ENCODE peak calls at places on chromosome 20, in nine cellular contexts. S is cardiac muscle cell, G is heart right ventricle, P is uterus, O is stomach, Q is heart left ventricle, L is H9, R is lower lobe of right lung, N is GM23338. X is an unnamed sample.
A peak's percentile ranks its signal among the peaks of the same experiment; 100 is the strongest.

GRCh38 chr20:44180814-44181213 is 6.2 kb downstream of the JPH2 start:
- DNase-seq in S (peak; percentile 44), G (peak; percentile 83), P (peak; percentile 87), O (no peak), Q (peak; percentile 89), L (no peak), R (no peak), N (peak; percentile 45), X (no peak)

GRCh38 chr20:50731930-50732690 is 730 bp downstream of the PARD6B start:
- DNase-seq in S (no peak), G (no peak), P (no peak), O (no peak), Q (no peak), L (peak; percentile 38), R (no peak), N (peak; percentile 61), X (no peak)

GRCh38 chr20:3199206-3199605 is 5.3 kb downstream of the DDRGK1 start:
- DNase-seq in S (no peak), G (no peak), P (no peak), O (no peak), Q (no peak), L (no peak), R (no peak), N (no peak), X (no peak)

GRCh38 chr20:44495257-44495656 is 19.6 kb downstream of the TTPAL start:
- DNase-seq in S (peak; percentile 73), G (no peak), P (no peak), O (no peak), Q (no peak), L (no peak), R (no peak), N (no peak), X (no peak)

GRCh38 chr20:57779401-57780003 is 69.7 kb upstream of the PMEPA1 start:
- DNase-seq in S (no peak), G (no peak), P (no peak), O (no peak), Q (no peak), L (no peak), R (no peak), N (peak; percentile 17), X (no peak)

GRCh38 chr20:17617212-17617867 is 47.5 kb downstream of the DSTN start:
- DNase-seq in S (peak; percentile 48), G (no peak), P (peak; percentile 72), O (peak; percentile 65), Q (peak; percentile 66), L (peak; percentile 77), R (peak; percentile 71), N (peak; percentile 86), X (no peak)

GRCh38 chr20:32470025-32470861 is 112.1 kb downstream of the ASXL1 start:
- DNase-seq in S (peak; percentile 90), G (peak; percentile 84), P (peak; percentile 71), O (no peak), Q (peak; percentile 72), L (peak; percentile 85), R (peak; percentile 77), N (peak; percentile 87), X (no peak)

GRCh38 chr20:40652426-40652825 is 36.6 kb downstream of the MAFB start:
- DNase-seq in S (peak; percentile 67), G (no peak), P (no peak), O (no peak), Q (no peak), L (no peak), R (no peak), N (no peak), X (no peak)

GRCh38 chr20:1815502-1816085 is 79.6 kb upstream of the SIRPA start:
- DNase-seq in S (no peak), G (no peak), P (no peak), O (no peak), Q (no peak), L (peak; percentile 4), R (no peak), N (no peak), X (no peak)

GRCh38 chr20:1816384-1817381 is 78.5 kb upstream of the SIRPA start:
- DNase-seq in S (peak; percentile 56), G (peak; percentile 56), P (no peak), O (no peak), Q (peak; percentile 48), L (peak; percentile 21), R (no peak), N (no peak), X (peak; percentile 65)

GRCh38 chr20:1811621-1812498 is 83.3 kb upstream of the SIRPA start:
- DNase-seq in S (no peak), G (no peak), P (no peak), O (no peak), Q (no peak), L (no peak), R (no peak), N (peak; percentile 56), X (no peak)

GRCh38 chr20:1813101-1813529 is 82.1 kb upstream of the SIRPA start:
- DNase-seq in S (peak; percentile 80), G (peak; percentile 75), P (peak; percentile 57), O (peak; percentile 60), Q (peak; percentile 79), L (no peak), R (no peak), N (no peak), X (no peak)

DNA sequence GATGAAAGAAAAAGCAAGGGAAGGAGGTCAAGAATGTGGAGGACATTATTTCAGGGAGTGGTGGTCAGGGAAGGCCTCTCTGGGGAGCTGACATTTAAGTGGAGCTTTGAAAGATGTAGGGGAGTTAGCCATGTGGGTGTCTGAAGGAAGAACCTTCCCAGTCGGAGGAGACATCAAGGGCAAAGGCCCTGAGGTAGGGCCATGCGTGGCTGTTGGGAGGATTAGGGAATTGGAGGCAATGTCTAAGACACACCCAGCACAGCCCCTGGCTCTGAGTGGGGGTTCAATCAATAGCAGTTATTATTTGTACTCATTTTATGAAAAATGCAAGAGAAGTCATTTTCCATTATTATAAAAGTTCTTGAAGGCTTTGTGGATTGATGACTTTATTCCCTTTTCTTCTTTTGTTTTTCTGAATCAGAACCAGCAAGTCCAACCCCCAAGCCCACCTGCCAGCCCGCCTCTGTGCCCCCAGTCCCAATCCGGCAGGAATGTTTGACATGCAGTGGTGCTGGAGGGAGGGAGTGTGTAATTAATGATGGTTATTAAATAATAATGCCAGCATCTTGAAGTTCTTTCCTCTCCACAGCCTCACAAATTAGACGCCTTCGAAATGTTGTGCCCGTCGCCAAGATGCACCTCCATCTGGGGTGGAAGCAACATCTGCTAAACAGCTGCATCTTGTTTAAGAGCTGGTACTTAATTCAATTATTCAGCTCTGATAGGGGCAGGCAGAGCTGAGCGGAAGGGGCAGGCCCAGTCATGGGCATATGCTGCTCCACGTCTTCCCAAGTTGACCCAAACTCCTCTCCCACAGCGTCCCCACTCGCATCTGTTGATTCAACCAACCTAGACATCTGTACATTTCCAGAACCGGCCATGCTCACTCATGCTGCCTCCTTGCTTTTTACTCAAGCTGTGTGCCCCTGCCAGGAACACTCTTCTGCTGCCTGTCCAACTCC is 81.3 kb upstream of the SIRPA start:
- DNase-seq in S (no peak), G (no peak), P (no peak), O (no peak), Q (no peak), L (no peak), R (no peak), N (no peak), X (no peak)
- H3K27ac ChIP-seq in S (no peak overlapping the region), G (peak overlapping the region; percentile 82), P (no peak overlapping the region), O (peak overlapping the region; percentile 44), Q (peak overlapping the region; percentile 63), L (no peak overlapping the region), R (no peak overlapping the region), N (no peak overlapping the region), X (peak overlapping the region; percentile 89)

GRCh38 chr20:63900373-63900772 is 5.4 kb downstream of the DNAJC5 start:
- DNase-seq in S (no peak), G (no peak), P (no peak), O (no peak), Q (no peak), L (no peak), R (no peak), N (no peak), X (no peak)
- H3K27ac ChIP-seq in S (no peak overlapping the region), G (no peak overlapping the region), P (no peak overlapping the region), O (no peak overlapping the region), Q (no peak overlapping the region), L (no peak overlapping the region), R (no peak overlapping the region), N (no peak overlapping the region), X (no peak overlapping the region)

GRCh38 chr20:49560646-49561045 is 7.3 kb downstream of the PTGIS start:
- DNase-seq in S (no peak), G (no peak), P (peak; percentile 39), O (peak; percentile 5), Q (no peak), L (no peak), R (no peak), N (no peak), X (no peak)

GRCh38 chr20:49562341-49563014 is 5.5 kb downstream of the PTGIS start:
- DNase-seq in S (peak; percentile 91), G (peak; percentile 89), P (peak; percentile 94), O (peak; percentile 54), Q (peak; percentile 84), L (peak; percentile 77), R (no peak), N (peak; percentile 84), X (no peak)

GRCh38 chr20:49561256-49561655 is 6.7 kb downstream of the PTGIS start:
- DNase-seq in S (no peak), G (no peak), P (peak; percentile 31), O (peak; percentile 10), Q (no peak), L (no peak), R (no peak), N (no peak), X (no peak)

GRCh38 chr20:49563015-49563980 is 4.6 kb downstream of the PTGIS start:
- DNase-seq in S (no peak), G (no peak), P (peak; percentile 24), O (no peak), Q (no peak), L (no peak), R (no peak), N (no peak), X (no peak)

DNA sequence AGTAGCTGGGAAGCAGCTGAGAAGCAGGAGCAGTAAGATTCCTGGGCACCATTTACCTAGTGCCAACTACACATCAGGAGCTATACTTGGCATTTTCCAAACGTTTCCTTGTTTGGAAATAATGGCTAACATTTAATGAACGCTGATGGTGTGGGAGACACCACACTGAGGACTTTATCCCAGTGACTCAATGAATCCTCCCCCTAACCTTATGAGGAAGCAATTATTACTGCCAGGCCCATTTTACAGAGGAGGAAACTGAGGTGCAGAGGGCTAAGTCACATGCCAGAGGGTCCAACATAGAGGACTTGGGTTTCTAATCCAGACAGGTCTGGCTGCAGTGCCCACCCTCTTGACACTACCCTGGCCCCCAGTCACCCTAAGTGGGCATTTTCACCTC is 6.1 kb downstream of the PTGIS start:
- DNase-seq in S (no peak), G (no peak), P (peak; percentile 16), O (no peak), Q (no peak), L (no peak), R (no peak), N (no peak), X (no peak)
- H3K27ac ChIP-seq in S (no peak overlapping the region), G (peak overlapping the region; percentile 90), P (peak overlapping the region; percentile 98), O (peak overlapping the region; percentile 85), Q (peak overlapping the region; percentile 61), L (peak overlapping the region; percentile 3), R (peak overlapping the region; percentile 70), N (peak overlapping the region; percentile 88), X (no peak overlapping the region)

DNA sequence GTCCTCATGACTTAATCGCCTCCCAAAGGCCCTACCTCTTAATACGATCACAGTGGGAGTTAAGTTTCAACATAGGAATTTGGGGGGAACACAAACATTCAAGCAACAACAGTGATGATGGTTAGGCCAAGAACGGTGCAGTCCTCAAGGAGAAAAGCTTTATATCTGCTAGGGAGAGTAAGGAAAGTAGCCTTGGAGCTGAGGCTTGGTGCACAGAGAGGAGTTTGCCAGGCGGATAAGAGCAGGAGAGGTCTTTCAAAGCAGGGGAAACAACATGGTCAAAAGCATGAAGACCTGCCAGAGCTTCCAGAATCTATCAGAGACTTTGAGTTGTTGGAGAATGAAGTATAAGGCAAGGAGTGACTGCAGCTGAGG is 119.1 kb downstream of the PLCB1 start:
- DNase-seq in S (no peak), G (no peak), P (no peak), O (no peak), Q (no peak), L (no peak), R (no peak), N (no peak), X (no peak)
- H3K27ac ChIP-seq in S (no peak overlapping the region), G (no peak overlapping the region), P (no peak overlapping the region), O (no peak overlapping the region), Q (no peak overlapping the region), L (no peak overlapping the region), R (no peak overlapping the region), N (no peak overlapping the region), X (no peak overlapping the region)

X was measured in substantia nigra.